ENCODE peak calls at places on chromosome 9, in seven cellular contexts. One of them, this sample, is unnamed.
A peak's percentile ranks its signal among the peaks of the same experiment; 100 is the strongest.

GRCh38 chr9:92350129-92350739 is 24.5 kb downstream of the CENPP start:
- DNase-seq in heart left ventricle: no peak
- DNase-seq in spleen: no peak
- DNase-seq in fibroblast of pulmonary artery: peak; percentile 62
- DNase-seq in psoas muscle: no peak
- DNase-seq in GM13976: no peak
- DNase-seq in progenitor cell of endocrine pancreas: no peak
- DNase-seq in this sample: no peak

GRCh38 chr9:24464321-24464951 is 81.3 kb downstream of the IZUMO3 start:
- DNase-seq in heart left ventricle: no peak
- DNase-seq in spleen: no peak
- DNase-seq in fibroblast of pulmonary artery: peak; percentile 69
- DNase-seq in psoas muscle: no peak
- DNase-seq in GM13976: no peak
- DNase-seq in progenitor cell of endocrine pancreas: no peak
- DNase-seq in this sample: no peak

GRCh38 chr9:12815895-12816294 is 41.1 kb downstream of the LURAP1L start:
- DNase-seq in heart left ventricle: no peak
- DNase-seq in spleen: no peak
- DNase-seq in fibroblast of pulmonary artery: peak; percentile 71
- DNase-seq in psoas muscle: no peak
- DNase-seq in GM13976: no peak
- DNase-seq in progenitor cell of endocrine pancreas: no peak
- DNase-seq in this sample: no peak

GRCh38 chr9:19161257-19162025 is 34.1 kb upstream of the PLIN2 start:
- DNase-seq in heart left ventricle: no peak
- DNase-seq in spleen: peak; percentile 31
- DNase-seq in fibroblast of pulmonary artery: peak; percentile 98
- DNase-seq in psoas muscle: no peak
- DNase-seq in GM13976: peak; percentile 54
- DNase-seq in progenitor cell of endocrine pancreas: no peak
- DNase-seq in this sample: peak; percentile 82

GRCh38 chr9:111959960-111960359 is 63.3 kb downstream of the UGCG start:
- DNase-seq in heart left ventricle: no peak
- DNase-seq in spleen: no peak
- DNase-seq in fibroblast of pulmonary artery: peak; percentile 56
- DNase-seq in psoas muscle: no peak
- DNase-seq in GM13976: no peak
- DNase-seq in progenitor cell of endocrine pancreas: no peak
- DNase-seq in this sample: no peak

GRCh38 chr9:97714435-97714834 is 17.3 kb upstream of the XPA start:
- DNase-seq in heart left ventricle: no peak
- DNase-seq in spleen: no peak
- DNase-seq in fibroblast of pulmonary artery: peak; percentile 25
- DNase-seq in psoas muscle: no peak
- DNase-seq in GM13976: no peak
- DNase-seq in progenitor cell of endocrine pancreas: no peak
- DNase-seq in this sample: no peak

GRCh38 chr9:114114364-114114763 is 15.3 kb upstream of the KIF12 start:
- DNase-seq in heart left ventricle: no peak
- DNase-seq in spleen: no peak
- DNase-seq in fibroblast of pulmonary artery: no peak
- DNase-seq in psoas muscle: no peak
- DNase-seq in GM13976: no peak
- DNase-seq in progenitor cell of endocrine pancreas: no peak
- DNase-seq in this sample: no peak

GRCh38 chr9:98034593-98035546 is 21.7 kb upstream of the NANS start:
- DNase-seq in heart left ventricle: peak; percentile 88
- DNase-seq in spleen: peak; percentile 94
- DNase-seq in fibroblast of pulmonary artery: peak; percentile 83
- DNase-seq in psoas muscle: peak; percentile 88
- DNase-seq in GM13976: peak; percentile 77
- DNase-seq in progenitor cell of endocrine pancreas: peak; percentile 72
- DNase-seq in this sample: peak; percentile 96

GRCh38 chr9:136618578-136619547 is 43.9 kb upstream of the EGFL7 start:
- DNase-seq in heart left ventricle: no peak
- DNase-seq in spleen: peak; percentile 94
- DNase-seq in fibroblast of pulmonary artery: no peak
- DNase-seq in psoas muscle: no peak
- DNase-seq in GM13976: peak; percentile 81
- DNase-seq in progenitor cell of endocrine pancreas: no peak
- DNase-seq in this sample: no peak

GRCh38 chr9:108704156-108704852 is 151.5 kb downstream of the ACTL7B start:
- DNase-seq in heart left ventricle: no peak
- DNase-seq in spleen: no peak
- DNase-seq in fibroblast of pulmonary artery: peak; percentile 8
- DNase-seq in psoas muscle: no peak
- DNase-seq in GM13976: no peak
- DNase-seq in progenitor cell of endocrine pancreas: no peak
- DNase-seq in this sample: no peak

GRCh38 chr9:122016789-122017188 is 76.3 kb downstream of the TTLL11 start:
- DNase-seq in heart left ventricle: no peak
- DNase-seq in spleen: no peak
- DNase-seq in fibroblast of pulmonary artery: peak; percentile 31
- DNase-seq in psoas muscle: no peak
- DNase-seq in GM13976: no peak
- DNase-seq in progenitor cell of endocrine pancreas: peak; percentile 3
- DNase-seq in this sample: peak; percentile 4

GRCh38 chr9:114489928-114490327 is 15.3 kb downstream of the WHRN start:
- DNase-seq in heart left ventricle: no peak
- DNase-seq in spleen: no peak
- DNase-seq in fibroblast of pulmonary artery: no peak
- DNase-seq in psoas muscle: no peak
- DNase-seq in GM13976: no peak
- DNase-seq in progenitor cell of endocrine pancreas: no peak
- DNase-seq in this sample: no peak

DNA sequence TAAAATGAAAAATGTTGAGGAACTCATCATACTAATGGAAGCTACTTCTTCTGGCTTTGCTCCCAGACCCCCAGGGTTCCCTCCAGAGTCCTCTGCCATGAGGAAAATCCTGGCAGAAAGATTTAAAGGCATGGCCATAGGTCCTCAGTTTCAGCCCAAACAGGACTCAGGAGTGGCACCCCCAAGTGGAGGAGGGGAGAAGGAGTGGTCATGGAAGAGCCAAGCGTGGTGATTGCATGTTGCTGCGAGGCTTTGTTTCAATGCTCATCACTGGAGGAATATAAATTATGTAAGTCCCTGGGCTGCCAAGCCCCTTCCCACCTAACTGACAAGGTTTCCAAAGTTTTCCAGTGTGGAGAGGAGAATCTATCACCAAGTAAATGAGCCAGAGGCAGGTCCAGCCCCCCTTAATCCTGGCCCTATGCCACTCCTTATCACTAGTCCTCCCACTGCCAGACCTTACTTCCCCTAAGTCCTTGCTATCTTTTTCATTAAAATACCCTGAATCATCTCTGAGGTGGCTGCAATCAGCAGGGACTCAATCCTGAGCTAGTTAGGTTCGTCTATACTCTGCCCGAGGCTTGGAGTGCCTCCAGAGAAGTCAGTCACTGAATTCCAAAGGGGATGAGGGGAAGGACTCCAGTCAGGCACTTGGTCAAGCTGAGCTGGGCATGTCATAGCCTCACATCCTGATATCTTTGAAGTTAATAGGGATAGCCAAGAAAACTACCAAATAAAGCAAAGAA is 70.7 kb upstream of the TAF1L start:
- DNase-seq in heart left ventricle: no peak
- DNase-seq in spleen: no peak
- DNase-seq in fibroblast of pulmonary artery: peak; percentile 20
- DNase-seq in psoas muscle: no peak
- DNase-seq in GM13976: no peak
- DNase-seq in progenitor cell of endocrine pancreas: no peak
- DNase-seq in this sample: no peak
- TF ChIP-seq CTCF in heart left ventricle: no peak
- TF ChIP-seq CTCF in spleen: no peak
- TF ChIP-seq CTCF in fibroblast of pulmonary artery: no peak
- TF ChIP-seq CTCF in psoas muscle: no peak
- TF ChIP-seq CTCF in GM13976: no peak
- TF ChIP-seq CTCF in progenitor cell of endocrine pancreas: no peak
- TF ChIP-seq CTCF in this sample: no peak

GRCh38 chr9:133937120-133937519 is 55.0 kb downstream of the VAV2 start:
- DNase-seq in heart left ventricle: no peak
- DNase-seq in spleen: no peak
- DNase-seq in fibroblast of pulmonary artery: no peak
- DNase-seq in psoas muscle: no peak
- DNase-seq in GM13976: no peak
- DNase-seq in progenitor cell of endocrine pancreas: no peak
- DNase-seq in this sample: no peak

GRCh38 chr9:133933426-133934026 is 58.6 kb downstream of the VAV2 start:
- DNase-seq in heart left ventricle: no peak
- DNase-seq in spleen: no peak
- DNase-seq in fibroblast of pulmonary artery: no peak
- DNase-seq in psoas muscle: no peak
- DNase-seq in GM13976: no peak
- DNase-seq in progenitor cell of endocrine pancreas: no peak
- DNase-seq in this sample: no peak

GRCh38 chr9:133934512-133935221 is 57.5 kb downstream of the VAV2 start:
- DNase-seq in heart left ventricle: peak; percentile 53
- DNase-seq in spleen: no peak
- DNase-seq in fibroblast of pulmonary artery: peak; percentile 42
- DNase-seq in psoas muscle: no peak
- DNase-seq in GM13976: no peak
- DNase-seq in progenitor cell of endocrine pancreas: no peak
- DNase-seq in this sample: no peak

GRCh38 chr9:133938086-133938485 is 54.0 kb downstream of the VAV2 start:
- DNase-seq in heart left ventricle: no peak
- DNase-seq in spleen: no peak
- DNase-seq in fibroblast of pulmonary artery: no peak
- DNase-seq in psoas muscle: no peak
- DNase-seq in GM13976: no peak
- DNase-seq in progenitor cell of endocrine pancreas: no peak
- DNase-seq in this sample: no peak

DNA sequence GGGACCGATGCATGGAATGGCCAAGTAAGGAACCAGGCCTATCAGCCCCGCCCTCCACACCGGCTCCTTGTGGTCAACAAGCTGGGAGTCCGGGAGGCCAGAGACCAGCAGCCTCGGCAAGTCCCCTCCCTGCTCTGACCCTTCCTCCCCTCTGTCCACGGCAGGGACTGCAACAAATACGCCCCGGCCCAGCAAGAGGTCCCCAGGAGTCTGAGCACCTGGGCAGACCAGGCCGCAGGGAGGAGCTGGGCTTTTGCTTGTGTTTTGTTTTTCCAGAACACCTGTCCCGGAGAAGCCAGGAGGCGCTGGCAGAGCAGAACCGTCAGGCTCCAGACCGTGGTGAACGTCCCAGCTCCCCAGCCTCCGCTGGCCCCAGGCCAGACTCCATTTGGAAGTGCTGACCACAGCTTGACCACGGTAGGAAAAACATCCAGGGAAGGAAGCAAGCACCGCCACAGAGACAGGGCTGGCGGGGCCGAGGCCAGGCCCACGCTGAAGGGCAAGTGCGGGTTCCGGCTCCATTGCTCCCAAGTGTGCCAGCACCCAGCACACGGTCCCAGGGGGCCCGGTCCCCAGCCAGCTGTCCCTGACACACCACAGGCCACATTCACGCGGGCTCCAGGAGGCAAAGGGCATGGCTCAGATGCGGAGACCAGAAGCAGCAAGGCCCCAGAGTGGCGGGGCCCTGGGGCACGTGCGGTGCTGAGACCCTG is 56.6 kb downstream of the VAV2 start:
- DNase-seq in heart left ventricle: peak; percentile 84
- DNase-seq in spleen: no peak
- DNase-seq in fibroblast of pulmonary artery: peak; percentile 65
- DNase-seq in psoas muscle: peak; percentile 81
- DNase-seq in GM13976: no peak
- DNase-seq in progenitor cell of endocrine pancreas: no peak
- DNase-seq in this sample: no peak
- TF ChIP-seq CTCF in heart left ventricle: no peak
- TF ChIP-seq CTCF in spleen: no peak
- TF ChIP-seq CTCF in fibroblast of pulmonary artery: peak; percentile 5
- TF ChIP-seq CTCF in psoas muscle: no peak
- TF ChIP-seq CTCF in GM13976: no peak
- TF ChIP-seq CTCF in progenitor cell of endocrine pancreas: no peak
- TF ChIP-seq CTCF in this sample: no peak

GRCh38 chr9:33782395-33783152 is 12.8 kb upstream of the PRSS3 start:
- DNase-seq in heart left ventricle: no peak
- DNase-seq in spleen: no peak
- DNase-seq in fibroblast of pulmonary artery: peak; percentile 66
- DNase-seq in psoas muscle: no peak
- DNase-seq in GM13976: no peak
- DNase-seq in progenitor cell of endocrine pancreas: no peak
- DNase-seq in this sample: no peak

GRCh38 chr9:33791117-33791516 is 4.2 kb upstream of the PRSS3 start:
- DNase-seq in heart left ventricle: peak; percentile 33
- DNase-seq in spleen: no peak
- DNase-seq in fibroblast of pulmonary artery: peak; percentile 67
- DNase-seq in psoas muscle: no peak
- DNase-seq in GM13976: no peak
- DNase-seq in progenitor cell of endocrine pancreas: no peak
- DNase-seq in this sample: no peak

GRCh38 chr9:33787839-33788238 is 7.5 kb upstream of the PRSS3 start:
- DNase-seq in heart left ventricle: peak; percentile 54
- DNase-seq in spleen: no peak
- DNase-seq in fibroblast of pulmonary artery: peak; percentile 26
- DNase-seq in psoas muscle: peak; percentile 72
- DNase-seq in GM13976: no peak
- DNase-seq in progenitor cell of endocrine pancreas: no peak
- DNase-seq in this sample: no peak

GRCh38 chr9:33781736-33782135 is 13.6 kb upstream of the PRSS3 start:
- DNase-seq in heart left ventricle: no peak
- DNase-seq in spleen: no peak
- DNase-seq in fibroblast of pulmonary artery: no peak
- DNase-seq in psoas muscle: no peak
- DNase-seq in GM13976: no peak
- DNase-seq in progenitor cell of endocrine pancreas: no peak
- DNase-seq in this sample: no peak

GRCh38 chr9:33785914-33786313 is 9.4 kb upstream of the PRSS3 start:
- DNase-seq in heart left ventricle: no peak
- DNase-seq in spleen: no peak
- DNase-seq in fibroblast of pulmonary artery: peak; percentile 33
- DNase-seq in psoas muscle: no peak
- DNase-seq in GM13976: no peak
- DNase-seq in progenitor cell of endocrine pancreas: no peak
- DNase-seq in this sample: peak; percentile 6
- TF ChIP-seq CTCF in heart left ventricle: no peak
- TF ChIP-seq CTCF in spleen: no peak
- TF ChIP-seq CTCF in fibroblast of pulmonary artery: peak; percentile 28
- TF ChIP-seq CTCF in psoas muscle: no peak
- TF ChIP-seq CTCF in GM13976: no peak
- TF ChIP-seq CTCF in progenitor cell of endocrine pancreas: peak; percentile 29
- TF ChIP-seq CTCF in this sample: no peak

DNA sequence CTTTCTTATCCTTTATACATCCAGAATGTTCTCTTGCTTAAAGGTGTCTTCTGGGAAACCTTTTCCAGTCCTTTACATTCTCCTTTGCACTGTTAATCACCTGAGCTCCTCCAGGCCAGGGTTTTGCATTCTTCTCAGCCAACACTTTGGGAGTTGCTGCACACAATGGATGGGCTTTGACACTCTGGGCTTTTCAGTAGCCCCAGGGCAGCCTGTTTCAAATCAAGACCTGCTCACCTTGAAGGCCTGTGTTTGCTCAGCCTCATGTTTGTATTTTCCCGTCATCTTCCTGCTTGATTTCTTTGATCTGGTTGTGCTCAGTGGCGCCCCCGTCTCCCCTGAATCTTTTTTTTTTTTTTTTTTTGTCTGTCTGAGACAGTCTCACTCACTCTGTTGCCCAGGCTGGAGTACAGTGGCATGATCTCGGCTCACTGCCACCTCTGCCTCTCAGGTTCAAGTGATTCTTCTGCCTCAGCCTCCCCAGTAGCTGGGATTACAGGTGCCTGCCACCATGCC is 41.0 kb downstream of the DMRT1 start:
- DNase-seq in heart left ventricle: no peak
- DNase-seq in spleen: no peak
- DNase-seq in fibroblast of pulmonary artery: no peak
- DNase-seq in psoas muscle: no peak
- DNase-seq in GM13976: no peak
- DNase-seq in progenitor cell of endocrine pancreas: no peak
- DNase-seq in this sample: peak; percentile 8
- TF ChIP-seq CTCF in heart left ventricle: no peak
- TF ChIP-seq CTCF in spleen: no peak
- TF ChIP-seq CTCF in fibroblast of pulmonary artery: no peak
- TF ChIP-seq CTCF in psoas muscle: no peak
- TF ChIP-seq CTCF in GM13976: no peak
- TF ChIP-seq CTCF in progenitor cell of endocrine pancreas: no peak
- TF ChIP-seq CTCF in this sample: no peak